ENCODE peak calls at places on chromosomes 1 and 21, in ten cellular contexts. One of them, this sample, is unnamed.

GRCh38 chr1:85952460-85952859 is 204.1 kb downstream of the COL24A1 start:
- DNase-seq in ovary: no peak
- DNase-seq in NCI-H748 treated with DMSO at 0.1 percent for 48 hours: peak
- DNase-seq in HTR-8/SVneo: no peak
- DNase-seq in astrocyte of the cerebellum: no peak
- DNase-seq in NCI-H1105: peak
- DNase-seq in activated T-helper 1 cell treated with anti-CD3 and anti-CD28 coated beads, Interleukin-2, amount 50 U/mL, for 16 hours: no peak
- DNase-seq in NCI-H345: peak
- DNase-seq in D721Med: no peak
- DNase-seq in stimulated activated CD4-positive, alpha-beta T cell treated with anti-CD3 and anti-CD28 coated beads, Interleukin-12 subunit alpha, Interleukin-12 subunit beta, amount 100 ng/mL, for 48 hours: no peak
- DNase-seq in this sample: no peak

GRCh38 chr1:83905315-83905907 is 93.5 kb downstream of the TTLL7 start:
- DNase-seq in ovary: no peak
- DNase-seq in NCI-H748 treated with DMSO at 0.1 percent for 48 hours: peak
- DNase-seq in HTR-8/SVneo: no peak
- DNase-seq in astrocyte of the cerebellum: no peak
- DNase-seq in NCI-H1105: peak
- DNase-seq in activated T-helper 1 cell treated with anti-CD3 and anti-CD28 coated beads, Interleukin-2, amount 50 U/mL, for 16 hours: no peak
- DNase-seq in NCI-H345: peak
- DNase-seq in D721Med: no peak
- DNase-seq in stimulated activated CD4-positive, alpha-beta T cell treated with anti-CD3 and anti-CD28 coated beads, Interleukin-12 subunit alpha, Interleukin-12 subunit beta, amount 100 ng/mL, for 48 hours: no peak
- DNase-seq in this sample: no peak

GRCh38 chr1:15808955-15809354 is 1.5 kb upstream of the UQCRHL start:
- DNase-seq in ovary: no peak
- DNase-seq in NCI-H748 treated with DMSO at 0.1 percent for 48 hours: no peak
- DNase-seq in HTR-8/SVneo: no peak
- DNase-seq in astrocyte of the cerebellum: no peak
- DNase-seq in NCI-H1105: no peak
- DNase-seq in activated T-helper 1 cell treated with anti-CD3 and anti-CD28 coated beads, Interleukin-2, amount 50 U/mL, for 16 hours: no peak
- DNase-seq in NCI-H345: no peak
- DNase-seq in D721Med: no peak
- DNase-seq in stimulated activated CD4-positive, alpha-beta T cell treated with anti-CD3 and anti-CD28 coated beads, Interleukin-12 subunit alpha, Interleukin-12 subunit beta, amount 100 ng/mL, for 48 hours: no peak
- DNase-seq in this sample: no peak

GRCh38 chr1:56573311-56573710 is 6.1 kb downstream of the PLPP3 start:
- DNase-seq in ovary: no peak
- DNase-seq in NCI-H748 treated with DMSO at 0.1 percent for 48 hours: no peak
- DNase-seq in HTR-8/SVneo: no peak
- DNase-seq in astrocyte of the cerebellum: no peak
- DNase-seq in NCI-H1105: no peak
- DNase-seq in activated T-helper 1 cell treated with anti-CD3 and anti-CD28 coated beads, Interleukin-2, amount 50 U/mL, for 16 hours: no peak
- DNase-seq in NCI-H345: peak
- DNase-seq in D721Med: no peak
- DNase-seq in stimulated activated CD4-positive, alpha-beta T cell treated with anti-CD3 and anti-CD28 coated beads, Interleukin-12 subunit alpha, Interleukin-12 subunit beta, amount 100 ng/mL, for 48 hours: no peak
- DNase-seq in this sample: no peak

GRCh38 chr21:25456672-25457071 is 150.6 kb downstream of the MRPL39 start:
- DNase-seq in ovary: no peak
- DNase-seq in NCI-H748 treated with DMSO at 0.1 percent for 48 hours: no peak
- DNase-seq in HTR-8/SVneo: no peak
- DNase-seq in astrocyte of the cerebellum: peak
- DNase-seq in NCI-H1105: no peak
- DNase-seq in activated T-helper 1 cell treated with anti-CD3 and anti-CD28 coated beads, Interleukin-2, amount 50 U/mL, for 16 hours: no peak
- DNase-seq in NCI-H345: no peak
- DNase-seq in D721Med: no peak
- DNase-seq in stimulated activated CD4-positive, alpha-beta T cell treated with anti-CD3 and anti-CD28 coated beads, Interleukin-12 subunit alpha, Interleukin-12 subunit beta, amount 100 ng/mL, for 48 hours: no peak
- DNase-seq in this sample: no peak

GRCh38 chr21:34857874-34858273 is 189.1 kb downstream of the CLIC6 start:
- DNase-seq in ovary: no peak
- DNase-seq in NCI-H748 treated with DMSO at 0.1 percent for 48 hours: no peak
- DNase-seq in HTR-8/SVneo: no peak
- DNase-seq in astrocyte of the cerebellum: no peak
- DNase-seq in NCI-H1105: no peak
- DNase-seq in activated T-helper 1 cell treated with anti-CD3 and anti-CD28 coated beads, Interleukin-2, amount 50 U/mL, for 16 hours: no peak
- DNase-seq in NCI-H345: no peak
- DNase-seq in D721Med: no peak
- DNase-seq in stimulated activated CD4-positive, alpha-beta T cell treated with anti-CD3 and anti-CD28 coated beads, Interleukin-12 subunit alpha, Interleukin-12 subunit beta, amount 100 ng/mL, for 48 hours: no peak
- DNase-seq in this sample: no peak

GRCh38 chr1:234874291-234875288 is 254.0 kb downstream of the TOMM20 start:
- DNase-seq in ovary: no peak
- DNase-seq in NCI-H748 treated with DMSO at 0.1 percent for 48 hours: no peak
- DNase-seq in HTR-8/SVneo: no peak
- DNase-seq in astrocyte of the cerebellum: no peak
- DNase-seq in NCI-H1105: no peak
- DNase-seq in activated T-helper 1 cell treated with anti-CD3 and anti-CD28 coated beads, Interleukin-2, amount 50 U/mL, for 16 hours: no peak
- DNase-seq in NCI-H345: no peak
- DNase-seq in D721Med: no peak
- DNase-seq in stimulated activated CD4-positive, alpha-beta T cell treated with anti-CD3 and anti-CD28 coated beads, Interleukin-12 subunit alpha, Interleukin-12 subunit beta, amount 100 ng/mL, for 48 hours: no peak
- DNase-seq in this sample: no peak

GRCh38 chr1:206754011-206754410 is 16.6 kb upstream of the IL19 start:
- DNase-seq in ovary: no peak
- DNase-seq in NCI-H748 treated with DMSO at 0.1 percent for 48 hours: no peak
- DNase-seq in HTR-8/SVneo: no peak
- DNase-seq in astrocyte of the cerebellum: no peak
- DNase-seq in NCI-H1105: no peak
- DNase-seq in activated T-helper 1 cell treated with anti-CD3 and anti-CD28 coated beads, Interleukin-2, amount 50 U/mL, for 16 hours: no peak
- DNase-seq in NCI-H345: no peak
- DNase-seq in D721Med: no peak
- DNase-seq in stimulated activated CD4-positive, alpha-beta T cell treated with anti-CD3 and anti-CD28 coated beads, Interleukin-12 subunit alpha, Interleukin-12 subunit beta, amount 100 ng/mL, for 48 hours: no peak
- DNase-seq in this sample: no peak

GRCh38 chr1:234724517-234725176 is 114.7 kb upstream of the IRF2BP2 start:
- DNase-seq in ovary: peak
- DNase-seq in NCI-H748 treated with DMSO at 0.1 percent for 48 hours: peak
- DNase-seq in HTR-8/SVneo: no peak
- DNase-seq in astrocyte of the cerebellum: peak
- DNase-seq in NCI-H1105: no peak
- DNase-seq in activated T-helper 1 cell treated with anti-CD3 and anti-CD28 coated beads, Interleukin-2, amount 50 U/mL, for 16 hours: peak
- DNase-seq in NCI-H345: no peak
- DNase-seq in D721Med: no peak
- DNase-seq in stimulated activated CD4-positive, alpha-beta T cell treated with anti-CD3 and anti-CD28 coated beads, Interleukin-12 subunit alpha, Interleukin-12 subunit beta, amount 100 ng/mL, for 48 hours: no peak
- DNase-seq in this sample: no peak

GRCh38 chr1:162206749-162207635 is 137.5 kb downstream of the NOS1AP start:
- DNase-seq in ovary: no peak
- DNase-seq in NCI-H748 treated with DMSO at 0.1 percent for 48 hours: peak
- DNase-seq in HTR-8/SVneo: no peak
- DNase-seq in astrocyte of the cerebellum: no peak
- DNase-seq in NCI-H1105: peak
- DNase-seq in activated T-helper 1 cell treated with anti-CD3 and anti-CD28 coated beads, Interleukin-2, amount 50 U/mL, for 16 hours: no peak
- DNase-seq in NCI-H345: peak
- DNase-seq in D721Med: no peak
- DNase-seq in stimulated activated CD4-positive, alpha-beta T cell treated with anti-CD3 and anti-CD28 coated beads, Interleukin-12 subunit alpha, Interleukin-12 subunit beta, amount 100 ng/mL, for 48 hours: no peak
- DNase-seq in this sample: no peak

GRCh38 chr1:244181867-244182266 is 130.8 kb downstream of the ZBTB18 start:
- DNase-seq in ovary: no peak
- DNase-seq in NCI-H748 treated with DMSO at 0.1 percent for 48 hours: no peak
- DNase-seq in HTR-8/SVneo: no peak
- DNase-seq in astrocyte of the cerebellum: no peak
- DNase-seq in NCI-H1105: no peak
- DNase-seq in activated T-helper 1 cell treated with anti-CD3 and anti-CD28 coated beads, Interleukin-2, amount 50 U/mL, for 16 hours: no peak
- DNase-seq in NCI-H345: no peak
- DNase-seq in D721Med: no peak
- DNase-seq in stimulated activated CD4-positive, alpha-beta T cell treated with anti-CD3 and anti-CD28 coated beads, Interleukin-12 subunit alpha, Interleukin-12 subunit beta, amount 100 ng/mL, for 48 hours: no peak
- DNase-seq in this sample: no peak

GRCh38 chr1:107840746-107841145 is 124.2 kb downstream of the VAV3 start:
- DNase-seq in ovary: no peak
- DNase-seq in NCI-H748 treated with DMSO at 0.1 percent for 48 hours: no peak
- DNase-seq in HTR-8/SVneo: no peak
- DNase-seq in astrocyte of the cerebellum: no peak
- DNase-seq in NCI-H1105: no peak
- DNase-seq in activated T-helper 1 cell treated with anti-CD3 and anti-CD28 coated beads, Interleukin-2, amount 50 U/mL, for 16 hours: no peak
- DNase-seq in NCI-H345: no peak
- DNase-seq in D721Med: no peak
- DNase-seq in stimulated activated CD4-positive, alpha-beta T cell treated with anti-CD3 and anti-CD28 coated beads, Interleukin-12 subunit alpha, Interleukin-12 subunit beta, amount 100 ng/mL, for 48 hours: no peak
- DNase-seq in this sample: no peak

GRCh38 chr1:45557422-45557944 is 6.9 kb downstream of the AKR1A1 start:
- DNase-seq in ovary: no peak
- DNase-seq in NCI-H748 treated with DMSO at 0.1 percent for 48 hours: no peak
- DNase-seq in HTR-8/SVneo: no peak
- DNase-seq in astrocyte of the cerebellum: no peak
- DNase-seq in NCI-H1105: peak
- DNase-seq in activated T-helper 1 cell treated with anti-CD3 and anti-CD28 coated beads, Interleukin-2, amount 50 U/mL, for 16 hours: no peak
- DNase-seq in NCI-H345: no peak
- DNase-seq in D721Med: no peak
- DNase-seq in stimulated activated CD4-positive, alpha-beta T cell treated with anti-CD3 and anti-CD28 coated beads, Interleukin-12 subunit alpha, Interleukin-12 subunit beta, amount 100 ng/mL, for 48 hours: no peak
- DNase-seq in this sample: no peak

GRCh38 chr21:21232320-21232719 is 234.1 kb downstream of the NCAM2 start:
- DNase-seq in ovary: no peak
- DNase-seq in NCI-H748 treated with DMSO at 0.1 percent for 48 hours: no peak
- DNase-seq in HTR-8/SVneo: peak
- DNase-seq in astrocyte of the cerebellum: peak
- DNase-seq in NCI-H1105: peak
- DNase-seq in activated T-helper 1 cell treated with anti-CD3 and anti-CD28 coated beads, Interleukin-2, amount 50 U/mL, for 16 hours: no peak
- DNase-seq in NCI-H345: peak
- DNase-seq in D721Med: no peak
- DNase-seq in stimulated activated CD4-positive, alpha-beta T cell treated with anti-CD3 and anti-CD28 coated beads, Interleukin-12 subunit alpha, Interleukin-12 subunit beta, amount 100 ng/mL, for 48 hours: no peak
- DNase-seq in this sample: no peak